ENCODE peak calls at places on chromosomes 11 and 22, in five cellular contexts. I is MM.1S, F is neural progenitor cell, L is GM23248, K is hepatocyte. B is an unnamed sample.

GRCh38 chr11:75384438-75385080 is 14.8 kb upstream of the RPS3 start:
- DNase-seq in K (peak; percentile 90), F (peak; percentile 88), L (peak; percentile 80), I (peak; percentile 58), B (peak; percentile 92)

GRCh38 chr11:130476922-130477491 is 28.6 kb downstream of the ADAMTS15 start:
- DNase-seq in I (no peak), L (no peak), F (no peak), K (no peak), B (no peak)

GRCh38 chr11:75668508-75669297 is at the start of gene MAP6:
- DNase-seq in K (peak; percentile 72), L (peak; percentile 71), F (peak; percentile 85), I (peak; percentile 12), B (peak; percentile 39)

GRCh38 chr11:77361184-77361583 is 59.7 kb upstream of the GDPD4 start:
- DNase-seq in I (no peak), L (peak; percentile 43), F (peak; percentile 3), K (no peak), B (no peak)

GRCh38 chr11:97610000-97610399 is 1220.2 kb downstream of the JRKL start:
- DNase-seq in I (no peak), L (peak; percentile 0), F (no peak), K (no peak), B (peak; percentile 19)

GRCh38 chr11:17766590-17766989 is 32.0 kb downstream of the KCNC1 start:
- DNase-seq in I (no peak), F (peak; percentile 47), L (no peak), K (no peak), B (no peak)

GRCh38 chr11:68361702-68362101 is 49.3 kb downstream of the LRP5 start:
- DNase-seq in I (no peak), K (no peak), F (no peak), L (no peak), B (no peak)

GRCh38 chr11:27076121-27076589 is 35.5 kb downstream of the BBOX1 start:
- DNase-seq in F (peak; percentile 21), I (no peak), K (no peak), L (no peak), B (no peak)

GRCh38 chr22:36871669-36872081 is 10.9 kb downstream of the NCF4 start:
- DNase-seq in I (no peak), L (peak; percentile 41), K (peak; percentile 39), F (peak; percentile 10), B (peak; percentile 78)

GRCh38 chr11:3169952-3170755 is 5.0 kb upstream of the OSBPL5 start:
- DNase-seq in F (no peak), L (no peak), I (no peak), K (no peak), B (peak; percentile 34)

GRCh38 chr11:134372961-134373360 is 39.1 kb downstream of the B3GAT1 start:
- DNase-seq in L (no peak), K (no peak), F (peak; percentile 18), I (no peak), B (no peak)

GRCh38 chr22:37379085-37379484 is 48.2 kb downstream of the ELFN2 start:
- DNase-seq in F (no peak), K (no peak), I (peak; percentile 39), L (no peak), B (no peak)

GRCh38 chr11:119684361-119685072 is 44.5 kb downstream of the NECTIN1 start:
- DNase-seq in I (peak; percentile 60), L (peak; percentile 76), K (peak; percentile 49), F (no peak), B (peak; percentile 95)

GRCh38 chr11:68373189-68373809 is 60.9 kb downstream of the LRP5 start:
- DNase-seq in K (peak; percentile 66), L (peak; percentile 68), I (no peak), F (no peak), B (no peak)

GRCh38 chr11:14334193-14334592 is 24.8 kb downstream of the RRAS2 start:
- DNase-seq in K (no peak), L (no peak), I (no peak), F (no peak), B (no peak)

GRCh38 chr22:29073618-29074275 is 912 bp downstream of the KREMEN1 start:
- DNase-seq in F (peak; percentile 83), I (no peak), L (peak; percentile 68), K (peak; percentile 86), B (no peak)
- TF ChIP-seq EZH2 in F (peak; percentile 86), I (no peak), L (no peak), K (peak; percentile 25), B (no peak)

GRCh38 chr11:125483592-125483991 is 12.5 kb downstream of the FEZ1 start:
- DNase-seq in I (no peak), L (no peak), K (no peak), F (no peak), B (no peak)
- H3K4me2 ChIP-seq in I (no peak overlapping the region), L (no peak overlapping the region), K (no peak overlapping the region), F (peak overlapping the region; percentile 9), B (no peak overlapping the region)

GRCh38 chr11:70603756-70604211 is 205.5 kb downstream of the CTTN start:
- DNase-seq in L (no peak), F (no peak), K (no peak), I (no peak), B (no peak)
- TF ChIP-seq EZH2phosphoT487 in L (no peak), F (no peak), K (no peak), I (no peak), B (no peak)

DNA sequence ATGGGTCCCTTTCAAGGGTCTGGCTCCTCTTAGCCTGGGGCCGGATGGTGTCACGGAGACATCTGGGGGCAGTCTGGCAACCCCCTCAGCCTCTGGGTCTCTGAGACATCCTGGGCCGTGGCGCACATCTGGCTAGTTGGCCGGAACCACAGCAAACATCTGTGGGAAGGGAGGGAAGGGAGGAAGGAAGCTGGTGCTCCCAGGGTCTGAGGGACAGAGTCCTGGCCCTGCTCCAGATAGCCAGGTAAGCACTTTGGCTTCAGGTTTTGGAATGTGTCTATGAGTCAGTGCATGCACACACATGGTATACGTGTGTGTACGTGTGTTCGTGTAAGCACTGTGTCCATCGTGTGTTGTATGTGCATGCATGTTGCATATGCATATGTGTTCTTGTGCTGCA is 225.1 kb downstream of the MN1 start:
- DNase-seq in K (no peak), F (no peak), L (no peak), I (no peak), B (peak; percentile 15)
- TF ChIP-seq EZH2 in K (no peak), F (no peak), L (no peak), I (no peak), B (no peak)

GRCh38 chr22:49257551-49257951 is 570.1 kb downstream of the BRD1 start:
- DNase-seq in I (no peak), L (no peak), K (no peak), F (no peak), B (no peak)

GRCh38 chr22:49258107-49259010 is 569.3 kb downstream of the BRD1 start:
- DNase-seq in L (no peak), K (no peak), I (no peak), F (no peak), B (no peak)

GRCh38 chr22:49260681-49261580 is 566.7 kb downstream of the BRD1 start:
- DNase-seq in I (no peak), F (no peak), L (no peak), K (no peak), B (no peak)

GRCh38 chr22:49261616-49262015 is 566.1 kb downstream of the BRD1 start:
- DNase-seq in L (no peak), K (no peak), I (no peak), F (no peak), B (no peak)

GRCh38 chr22:49259870-49260615 is 567.6 kb downstream of the BRD1 start:
- DNase-seq in L (no peak), K (no peak), F (no peak), I (no peak), B (no peak)
- H3K4me2 ChIP-seq in L (no peak overlapping the region), K (no peak overlapping the region), F (peak overlapping the region; percentile 49), I (no peak overlapping the region), B (no peak overlapping the region)

GRCh38 chr11:34840736-34841386 is 75.3 kb downstream of the APIP start:
- DNase-seq in K (peak; percentile 24), L (peak; percentile 35), I (peak; percentile 65), F (peak; percentile 46), B (peak; percentile 27)
- TF ChIP-seq EZH2phosphoT487 in K (no peak), L (no peak), I (no peak), F (no peak), B (no peak)

DNA sequence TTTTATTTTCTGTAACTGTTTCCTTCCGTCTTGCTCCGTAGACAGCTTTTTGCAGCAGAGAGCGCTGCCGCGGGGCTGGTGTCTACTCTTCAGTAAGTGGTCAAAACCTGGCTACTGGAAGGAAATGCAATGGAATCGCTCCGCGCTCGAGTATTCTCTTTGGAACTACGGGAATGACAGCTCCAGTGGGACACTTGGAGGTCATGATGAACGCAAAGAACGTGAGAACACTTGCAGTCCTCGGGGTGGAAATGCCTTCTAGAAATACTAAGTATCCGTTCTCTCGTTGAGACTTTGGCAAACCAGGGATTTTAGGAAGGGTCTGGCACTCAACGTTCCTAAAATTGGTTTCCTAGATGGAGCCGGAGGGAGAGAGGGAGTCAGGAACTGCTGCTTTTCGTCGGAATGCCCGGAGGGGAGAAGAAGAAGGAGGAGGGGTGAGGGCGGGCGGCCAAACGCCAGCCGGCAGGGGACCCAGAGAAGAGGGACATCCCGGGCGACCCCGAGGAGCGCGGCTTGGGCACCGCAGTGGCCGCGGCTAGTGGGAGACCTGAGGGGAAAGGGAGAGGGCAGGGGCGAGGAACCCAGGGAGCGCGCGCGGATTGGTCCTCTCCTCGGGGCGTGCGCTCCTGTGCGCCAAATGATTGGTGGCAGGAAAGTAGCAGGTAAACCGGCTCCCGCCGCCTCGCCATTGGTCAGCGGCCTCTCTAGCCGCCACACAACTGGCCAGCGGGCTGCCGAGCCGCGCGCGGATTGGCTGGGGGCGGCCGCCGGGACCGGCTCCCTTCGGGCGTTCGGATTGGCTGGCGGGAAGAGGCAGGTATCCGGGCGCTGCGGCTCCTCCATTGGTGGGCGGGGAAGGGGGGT is 505 bp upstream of the BMAL1 start:
- DNase-seq in I (peak; percentile 97), L (peak; percentile 99), F (peak; percentile 99), K (peak; percentile 98), B (peak; percentile 96)
- TF ChIP-seq EZH2 in I (no peak), L (no peak), F (peak; percentile 64), K (no peak), B (no peak)

GRCh38 chr11:19398772-19399542 is 158.2 kb upstream of the E2F8 start:
- DNase-seq in K (peak; percentile 15), I (no peak), L (peak; percentile 82), F (no peak), B (peak; percentile 88)
- H3K4me2 ChIP-seq in K (peak overlapping the region; percentile 54), I (no peak overlapping the region), L (peak overlapping the region; percentile 67), F (no peak overlapping the region), B (peak overlapping the region; percentile 47)

DNA sequence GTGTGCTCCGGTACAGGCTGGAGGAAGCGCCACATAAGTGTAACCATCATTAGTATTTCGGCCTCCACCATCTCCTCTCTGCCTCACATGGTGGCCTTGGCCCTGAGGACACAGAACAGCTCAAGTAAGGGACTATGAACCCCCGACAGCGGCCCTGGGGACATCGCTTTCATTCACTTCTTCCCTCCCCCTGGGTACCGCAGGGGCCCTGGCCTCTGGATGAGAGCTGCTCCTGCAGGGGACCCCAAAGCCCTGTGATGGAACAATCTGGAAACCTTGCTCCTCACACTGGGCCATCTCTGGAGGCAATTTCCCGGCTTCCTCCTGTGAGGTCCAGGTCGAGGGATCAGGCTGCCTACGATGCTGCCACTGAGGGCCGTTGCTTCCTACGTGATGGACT is 565.5 kb downstream of the BRD1 start:
- DNase-seq in L (no peak), F (no peak), K (no peak), I (no peak), B (no peak)
- TF ChIP-seq EZH2phosphoT487 in L (no peak), F (no peak), K (no peak), I (no peak), B (no peak)